ENCODE peak calls at places on chromosomes 6 and 20, in four cellular contexts. One of them, this sample, is unnamed.
A peak's percentile ranks its signal among the peaks of the same experiment; 100 is the strongest.

GRCh38 chr6:170480045-170480714 is 72.9 kb downstream of the PSMB1 start:
- DNase-seq in NCI-H2029 treated with DMSO at 0.1 percent for 48 hours: no peak
- DNase-seq in effector memory CD4-positive, alpha-beta T cell: no peak
- DNase-seq in Jurkat, Clone E6-1: no peak
- DNase-seq in this sample: peak; percentile 7

GRCh38 chr20:35621560-35621946 is 5.9 kb downstream of the SPAG4 start:
- DNase-seq in NCI-H2029 treated with DMSO at 0.1 percent for 48 hours: no peak
- DNase-seq in effector memory CD4-positive, alpha-beta T cell: no peak
- DNase-seq in Jurkat, Clone E6-1: no peak
- DNase-seq in this sample: no peak

GRCh38 chr6:40545954-40546353 is 41.2 kb downstream of the LRFN2 start:
- DNase-seq in NCI-H2029 treated with DMSO at 0.1 percent for 48 hours: no peak
- DNase-seq in effector memory CD4-positive, alpha-beta T cell: no peak
- DNase-seq in Jurkat, Clone E6-1: no peak
- DNase-seq in this sample: no peak

GRCh38 chr6:113854531-113855499 is 2.3 kb upstream of the MARCKS start:
- DNase-seq in NCI-H2029 treated with DMSO at 0.1 percent for 48 hours: peak; percentile 73
- DNase-seq in effector memory CD4-positive, alpha-beta T cell: no peak
- DNase-seq in Jurkat, Clone E6-1: no peak
- DNase-seq in this sample: peak; percentile 80

GRCh38 chr6:157496534-157497095 is 115.6 kb downstream of the ZDHHC14 start:
- DNase-seq in NCI-H2029 treated with DMSO at 0.1 percent for 48 hours: no peak
- DNase-seq in effector memory CD4-positive, alpha-beta T cell: no peak
- DNase-seq in Jurkat, Clone E6-1: no peak
- DNase-seq in this sample: no peak

GRCh38 chr6:121867095-121867494 is 431.6 kb downstream of the GJA1 start:
- DNase-seq in NCI-H2029 treated with DMSO at 0.1 percent for 48 hours: no peak
- DNase-seq in effector memory CD4-positive, alpha-beta T cell: no peak
- DNase-seq in Jurkat, Clone E6-1: no peak
- DNase-seq in this sample: no peak

GRCh38 chr6:28985396-28986164 is 19.5 kb downstream of the ZNF311 start:
- DNase-seq in NCI-H2029 treated with DMSO at 0.1 percent for 48 hours: peak; percentile 91
- DNase-seq in effector memory CD4-positive, alpha-beta T cell: no peak
- DNase-seq in Jurkat, Clone E6-1: no peak
- DNase-seq in this sample: peak; percentile 72

GRCh38 chr6:130981409-130981808 is 81.6 kb downstream of the EPB41L2 start:
- DNase-seq in NCI-H2029 treated with DMSO at 0.1 percent for 48 hours: no peak
- DNase-seq in effector memory CD4-positive, alpha-beta T cell: no peak
- DNase-seq in Jurkat, Clone E6-1: no peak
- DNase-seq in this sample: no peak

GRCh38 chr6:2739335-2739734 is 11.4 kb downstream of the MYLK4 start:
- DNase-seq in NCI-H2029 treated with DMSO at 0.1 percent for 48 hours: no peak
- DNase-seq in effector memory CD4-positive, alpha-beta T cell: no peak
- DNase-seq in Jurkat, Clone E6-1: no peak
- DNase-seq in this sample: no peak

GRCh38 chr20:35319206-35320197 is 27.3 kb upstream of the FAM83C start:
- DNase-seq in NCI-H2029 treated with DMSO at 0.1 percent for 48 hours: peak; percentile 41
- DNase-seq in effector memory CD4-positive, alpha-beta T cell: no peak
- DNase-seq in Jurkat, Clone E6-1: no peak
- DNase-seq in this sample: no peak

GRCh38 chr6:108638993-108639392 is 78.3 kb downstream of the FOXO3 start:
- DNase-seq in NCI-H2029 treated with DMSO at 0.1 percent for 48 hours: no peak
- DNase-seq in effector memory CD4-positive, alpha-beta T cell: no peak
- DNase-seq in Jurkat, Clone E6-1: no peak
- DNase-seq in this sample: no peak

GRCh38 chr6:35214869-35215664 is 1.3 kb downstream of the SCUBE3 start:
- DNase-seq in NCI-H2029 treated with DMSO at 0.1 percent for 48 hours: no peak
- DNase-seq in effector memory CD4-positive, alpha-beta T cell: no peak
- DNase-seq in Jurkat, Clone E6-1: no peak
- DNase-seq in this sample: no peak

GRCh38 chr6:16278048-16278724 is 39.8 kb downstream of the GMPR start:
- DNase-seq in NCI-H2029 treated with DMSO at 0.1 percent for 48 hours: peak; percentile 51
- DNase-seq in effector memory CD4-positive, alpha-beta T cell: no peak
- DNase-seq in Jurkat, Clone E6-1: no peak
- DNase-seq in this sample: no peak

GRCh38 chr20:63748356-63749270 is 9.0 kb downstream of the SLC2A4RG start:
- DNase-seq in NCI-H2029 treated with DMSO at 0.1 percent for 48 hours: no peak
- DNase-seq in effector memory CD4-positive, alpha-beta T cell: no peak
- DNase-seq in Jurkat, Clone E6-1: no peak
- DNase-seq in this sample: no peak

GRCh38 chr6:15358579-15359327 is 112.9 kb downstream of the JARID2 start:
- DNase-seq in NCI-H2029 treated with DMSO at 0.1 percent for 48 hours: no peak
- DNase-seq in effector memory CD4-positive, alpha-beta T cell: no peak
- DNase-seq in Jurkat, Clone E6-1: no peak
- DNase-seq in this sample: no peak

GRCh38 chr6:169207482-169207881 is 46.2 kb downstream of the THBS2 start:
- DNase-seq in NCI-H2029 treated with DMSO at 0.1 percent for 48 hours: no peak
- DNase-seq in effector memory CD4-positive, alpha-beta T cell: no peak
- DNase-seq in Jurkat, Clone E6-1: no peak
- DNase-seq in this sample: no peak

GRCh38 chr6:53811082-53811481 is 16.3 kb downstream of the LRRC1 start:
- DNase-seq in NCI-H2029 treated with DMSO at 0.1 percent for 48 hours: peak; percentile 93
- DNase-seq in effector memory CD4-positive, alpha-beta T cell: no peak
- DNase-seq in Jurkat, Clone E6-1: no peak
- DNase-seq in this sample: no peak

GRCh38 chr6:73079611-73079955 is 145.7 kb downstream of the KHDC1L start:
- DNase-seq in NCI-H2029 treated with DMSO at 0.1 percent for 48 hours: no peak
- DNase-seq in effector memory CD4-positive, alpha-beta T cell: no peak
- DNase-seq in Jurkat, Clone E6-1: no peak
- DNase-seq in this sample: no peak

GRCh38 chr6:21914121-21914973 is 320.8 kb downstream of the SOX4 start:
- DNase-seq in NCI-H2029 treated with DMSO at 0.1 percent for 48 hours: peak; percentile 95
- DNase-seq in effector memory CD4-positive, alpha-beta T cell: no peak
- DNase-seq in Jurkat, Clone E6-1: no peak
- DNase-seq in this sample: no peak

GRCh38 chr6:14512246-14512645 is 394.7 kb downstream of the CD83 start:
- DNase-seq in NCI-H2029 treated with DMSO at 0.1 percent for 48 hours: no peak
- DNase-seq in effector memory CD4-positive, alpha-beta T cell: no peak
- DNase-seq in Jurkat, Clone E6-1: no peak
- DNase-seq in this sample: no peak

GRCh38 chr6:56962451-56962850 is 7.5 kb downstream of the BEND6 start:
- DNase-seq in NCI-H2029 treated with DMSO at 0.1 percent for 48 hours: no peak
- DNase-seq in effector memory CD4-positive, alpha-beta T cell: no peak
- DNase-seq in Jurkat, Clone E6-1: no peak
- DNase-seq in this sample: no peak

This sample was measured in nucleus accumbens.